ENCODE peak calls at places on chromosome 7, in six cellular contexts. One of them, this sample, is unnamed.

GRCh38 chr7:116689787-116690186 is 17.8 kb downstream of the MET start:
- DNase-seq in IMR-90: no peak
- DNase-seq in amygdala: no peak
- DNase-seq in mesenteric fat pad: no peak
- DNase-seq in GDM1: no peak
- DNase-seq in M059J: peak
- DNase-seq in this sample: no peak

GRCh38 chr7:116588641-116589594 is 64.1 kb downstream of the CAV1 start:
- DNase-seq in amygdala: no peak
- DNase-seq in M059J: peak
- DNase-seq in IMR-90: peak
- DNase-seq in mesenteric fat pad: no peak
- DNase-seq in GDM1: no peak
- DNase-seq in this sample: peak

GRCh38 chr7:81648716-81649115 is 121.1 kb downstream of the HGF start:
- DNase-seq in IMR-90: peak
- DNase-seq in mesenteric fat pad: no peak
- DNase-seq in M059J: no peak
- DNase-seq in GDM1: no peak
- DNase-seq in amygdala: no peak
- DNase-seq in this sample: no peak

GRCh38 chr7:111410899-111411298 is 151.4 kb downstream of the IMMP2L start:
- DNase-seq in GDM1: no peak
- DNase-seq in mesenteric fat pad: no peak
- DNase-seq in IMR-90: no peak
- DNase-seq in amygdala: no peak
- DNase-seq in M059J: no peak
- DNase-seq in this sample: no peak

GRCh38 chr7:50292763-50293162 is 11.8 kb upstream of the IKZF1 start:
- DNase-seq in M059J: no peak
- DNase-seq in GDM1: no peak
- DNase-seq in mesenteric fat pad: no peak
- DNase-seq in amygdala: no peak
- DNase-seq in IMR-90: no peak
- DNase-seq in this sample: no peak

GRCh38 chr7:121032645-121033460 is 44.3 kb downstream of the CPED1 start:
- DNase-seq in amygdala: no peak
- DNase-seq in IMR-90: peak
- DNase-seq in mesenteric fat pad: no peak
- DNase-seq in GDM1: no peak
- DNase-seq in M059J: peak
- DNase-seq in this sample: no peak

GRCh38 chr7:131836733-131837132 is 280.3 kb upstream of the PODXL start:
- DNase-seq in amygdala: no peak
- DNase-seq in GDM1: no peak
- DNase-seq in M059J: no peak
- DNase-seq in mesenteric fat pad: no peak
- DNase-seq in IMR-90: no peak
- DNase-seq in this sample: no peak

GRCh38 chr7:99380823-99381663 is 6.5 kb downstream of the ARPC1B start:
- DNase-seq in M059J: no peak
- DNase-seq in IMR-90: no peak
- DNase-seq in GDM1: no peak
- DNase-seq in amygdala: no peak
- DNase-seq in mesenteric fat pad: no peak
- DNase-seq in this sample: no peak

GRCh38 chr7:132568962-132569361 is 7.3 kb downstream of the PLXNA4 start:
- DNase-seq in M059J: peak
- DNase-seq in amygdala: no peak
- DNase-seq in mesenteric fat pad: no peak
- DNase-seq in IMR-90: no peak
- DNase-seq in GDM1: no peak
- DNase-seq in this sample: no peak

GRCh38 chr7:128910569-128910945 is at the start of gene KCP:
- DNase-seq in mesenteric fat pad: peak
- DNase-seq in amygdala: no peak
- DNase-seq in M059J: no peak
- DNase-seq in GDM1: no peak
- DNase-seq in IMR-90: no peak
- DNase-seq in this sample: no peak

GRCh38 chr7:27900006-27900405 is 160.0 kb downstream of the TAX1BP1 start:
- DNase-seq in M059J: no peak
- DNase-seq in GDM1: no peak
- DNase-seq in amygdala: no peak
- DNase-seq in mesenteric fat pad: no peak
- DNase-seq in IMR-90: no peak
- DNase-seq in this sample: no peak

GRCh38 chr7:135801045-135801693 is 52.6 kb upstream of the FAM180A start:
- DNase-seq in GDM1: peak
- DNase-seq in IMR-90: peak
- DNase-seq in mesenteric fat pad: no peak
- DNase-seq in M059J: peak
- DNase-seq in amygdala: no peak
- DNase-seq in this sample: no peak

GRCh38 chr7:44249639-44250234 is 49.0 kb downstream of the YKT6 start:
- DNase-seq in IMR-90: no peak
- DNase-seq in amygdala: no peak
- DNase-seq in GDM1: no peak
- DNase-seq in M059J: no peak
- DNase-seq in mesenteric fat pad: no peak
- DNase-seq in this sample: no peak

GRCh38 chr7:141265668-141266067 is 191.8 kb downstream of the TMEM178B start:
- DNase-seq in M059J: no peak
- DNase-seq in IMR-90: no peak
- DNase-seq in GDM1: no peak
- DNase-seq in mesenteric fat pad: no peak
- DNase-seq in amygdala: no peak
- DNase-seq in this sample: no peak

GRCh38 chr7:38374507-38374906 is 101.1 kb upstream of the TARP start:
- DNase-seq in mesenteric fat pad: no peak
- DNase-seq in amygdala: peak
- DNase-seq in M059J: no peak
- DNase-seq in GDM1: peak
- DNase-seq in IMR-90: peak
- DNase-seq in this sample: no peak

GRCh38 chr7:27510550-27510949 is 152.1 kb downstream of the HIBADH start:
- DNase-seq in GDM1: no peak
- DNase-seq in amygdala: no peak
- DNase-seq in M059J: no peak
- DNase-seq in IMR-90: no peak
- DNase-seq in mesenteric fat pad: no peak
- DNase-seq in this sample: no peak

GRCh38 chr7:128697301-128697905 is 25.3 kb downstream of the GARIN1A start:
- DNase-seq in mesenteric fat pad: no peak
- DNase-seq in amygdala: no peak
- DNase-seq in GDM1: no peak
- DNase-seq in M059J: peak
- DNase-seq in IMR-90: peak
- DNase-seq in this sample: peak

GRCh38 chr7:135802697-135803096 is 54.1 kb upstream of the FAM180A start:
- DNase-seq in M059J: peak
- DNase-seq in amygdala: no peak
- DNase-seq in GDM1: no peak
- DNase-seq in mesenteric fat pad: no peak
- DNase-seq in IMR-90: peak
- DNase-seq in this sample: no peak

GRCh38 chr7:44912775-44913347 is 27.5 kb upstream of the PURB start:
- DNase-seq in GDM1: no peak
- DNase-seq in amygdala: no peak
- DNase-seq in IMR-90: no peak
- DNase-seq in mesenteric fat pad: no peak
- DNase-seq in M059J: peak
- DNase-seq in this sample: no peak

GRCh38 chr7:156929789-156930539 is 19.5 kb upstream of the NOM1 start:
- DNase-seq in GDM1: no peak
- DNase-seq in M059J: no peak
- DNase-seq in IMR-90: no peak
- DNase-seq in mesenteric fat pad: no peak
- DNase-seq in amygdala: no peak
- DNase-seq in this sample: no peak

GRCh38 chr7:157521061-157521731 is 184.4 kb downstream of the DNAJB6 start:
- DNase-seq in GDM1: no peak
- DNase-seq in amygdala: no peak
- DNase-seq in M059J: no peak
- DNase-seq in IMR-90: no peak
- DNase-seq in mesenteric fat pad: peak
- DNase-seq in this sample: no peak

GRCh38 chr7:128020161-128020560 is 11.1 kb downstream of the LRRC4 start:
- DNase-seq in M059J: no peak
- DNase-seq in mesenteric fat pad: no peak
- DNase-seq in amygdala: no peak
- DNase-seq in GDM1: no peak
- DNase-seq in IMR-90: no peak
- DNase-seq in this sample: peak

This sample was measured in CMK.